ENCODE peak calls at places on chromosomes 16 and 17, in four cellular contexts. C is K562, J is GM12878, P is HepG2. M is an unnamed sample.

GRCh38 chr17:72984145-72984924 is 108.2 kb downstream of the SLC39A11 start:
- DNase-seq in C (no peak), J (no peak), P (no peak), M (no peak)

GRCh38 chr16:53812914-53813313 is 109.0 kb downstream of the FTO start:
- DNase-seq in C (no peak), J (no peak), P (no peak), M (no peak)

GRCh38 chr17:30476726-30477082 is 504 bp upstream of the GOSR1 start:
- DNase-seq in C (peak), J (no peak), P (peak), M (peak)

GRCh38 chr16:23801387-23801786 is 34.4 kb upstream of the PRKCB start:
- DNase-seq in C (peak), J (no peak), P (peak), M (peak)

GRCh38 chr16:80167657-80168056 is 373.1 kb upstream of the DYNLRB2 start:
- DNase-seq in C (no peak), J (no peak), P (no peak), M (no peak)

GRCh38 chr17:34895388-34895787 is 65.9 kb downstream of the CCT6B start:
- DNase-seq in C (no peak), J (no peak), P (no peak), M (no peak)

GRCh38 chr17:29559640-29560039 is 7.2 kb downstream of the ABHD15 start:
- DNase-seq in C (no peak), J (no peak), P (no peak), M (no peak)

GRCh38 chr17:50599606-50600005 is 35.1 kb upstream of the ABCC3 start:
- DNase-seq in C (no peak), J (no peak), P (no peak), M (no peak)

GRCh38 chr17:79667746-79668145 is 56.9 kb upstream of the RBFOX3 start:
- DNase-seq in C (no peak), J (no peak), P (no peak), M (no peak)

GRCh38 chr16:72961115-72961832 is 86.7 kb downstream of the ZFHX3 start:
- DNase-seq in C (peak), J (no peak), P (no peak), M (no peak)

GRCh38 chr16:31713945-31714898 is 159.4 kb upstream of the ZNF267 start:
- DNase-seq in C (peak), J (no peak), P (no peak), M (peak)

GRCh38 chr17:9908649-9909042 is 3.6 kb upstream of the RCVRN start:
- DNase-seq in C (no peak), J (no peak), P (no peak), M (no peak)

GRCh38 chr16:89322381-89323119 is 105.0 kb downstream of the ZNF778 start:
- DNase-seq in C (peak), J (no peak), P (peak), M (peak)

GRCh38 chr17:77438241-77439204 is 297.8 kb downstream of the SEC14L1 start:
- DNase-seq in C (no peak), J (no peak), P (no peak), M (no peak)

GRCh38 chr16:79146-80054 is 1.4 kb downstream of the MPG start:
- DNase-seq in C (no peak), J (no peak), P (no peak), M (no peak)

GRCh38 chr17:18235743-18236256 is 10.4 kb downstream of the LLGL1 start:
- DNase-seq in C (no peak), J (no peak), P (no peak), M (no peak)

GRCh38 chr17:79504181-79504605 is 106.7 kb downstream of the RBFOX3 start:
- DNase-seq in C (no peak), J (no peak), P (no peak), M (no peak)

GRCh38 chr16:15404792-15405191 is 9.2 kb downstream of the MPV17L start:
- DNase-seq in C (no peak), J (no peak), P (no peak), M (no peak)

GRCh38 chr17:50356892-50357510 is 11.1 kb downstream of the XYLT2 start:
- DNase-seq in C (no peak), J (no peak), P (no peak), M (no peak)

GRCh38 chr16:49800876-49801275 is 55.0 kb downstream of the ZNF423 start:
- DNase-seq in C (no peak), J (peak), P (no peak), M (no peak)

GRCh38 chr17:70110443-70110880 is 35.4 kb downstream of the KCNJ16 start:
- DNase-seq in C (no peak), J (no peak), P (no peak), M (no peak)

GRCh38 chr16:84828322-84828721 is 8.5 kb downstream of the CRISPLD2 start:
- DNase-seq in C (no peak), J (no peak), P (no peak), M (no peak)

GRCh38 chr16:22282254-22282892 is 14.8 kb upstream of the POLR3E start:
- DNase-seq in C (peak), J (no peak), P (no peak), M (no peak)

GRCh38 chr16:1176280-1176897 is 23.5 kb downstream of the CACNA1H start:
- DNase-seq in C (no peak), J (no peak), P (no peak), M (no peak)

GRCh38 chr16:88471575-88471974 is 18.5 kb downstream of the ZFPM1 start:
- DNase-seq in C (no peak), J (no peak), P (no peak), M (no peak)

GRCh38 chr16:2686912-2687507 is 4.7 kb downstream of the KCTD5 start:
- DNase-seq in C (peak), J (peak), P (no peak), M (no peak)

GRCh38 chr16:50066482-50067289 is 916 bp downstream of the HEATR3 start:
- DNase-seq in C (no peak), J (no peak), P (no peak), M (no peak)

GRCh38 chr17:65123757-65124675 is 13.2 kb upstream of the RGS9 start:
- DNase-seq in C (no peak), J (no peak), P (no peak), M (no peak)

GRCh38 chr17:9488556-9488955 is 87.1 kb downstream of the STX8 start:
- DNase-seq in C (no peak), J (no peak), P (no peak), M (no peak)

GRCh38 chr17:46758614-46759013 is 59.9 kb downstream of the WNT3 start:
- DNase-seq in C (no peak), J (no peak), P (peak), M (no peak)

GRCh38 chr16:55711959-55712876 is 56.4 kb downstream of the SLC6A2 start:
- DNase-seq in C (peak), J (no peak), P (peak), M (peak)

GRCh38 chr16:29907973-29908372 is 7.7 kb downstream of the ASPHD1 start:
- DNase-seq in C (no peak), J (no peak), P (no peak), M (peak)

GRCh38 chr16:63617990-63618763 is 1503.7 kb downstream of the CDH11 start:
- DNase-seq in C (no peak), J (no peak), P (no peak), M (no peak)

GRCh38 chr17:14838567-14838966 is 426.6 kb downstream of the PMP22 start:
- DNase-seq in C (no peak), J (no peak), P (no peak), M (no peak)

GRCh38 chr17:43536236-43537088 is 9.7 kb downstream of the ETV4 start:
- DNase-seq in C (no peak), J (no peak), P (no peak), M (no peak)

GRCh38 chr17:35895602-35896001 is 15.4 kb upstream of the CCL5 start:
- DNase-seq in C (no peak), J (no peak), P (no peak), M (no peak)

GRCh38 chr17:20084621-20085282 is 75.6 kb downstream of the SPECC1 start:
- DNase-seq in C (no peak), J (no peak), P (no peak), M (no peak)

GRCh38 chr16:49021136-49021535 is 260.5 kb downstream of the CBLN1 start:
- DNase-seq in C (no peak), J (no peak), P (no peak), M (no peak)

GRCh38 chr16:57623251-57624043 is 5.0 kb upstream of the ADGRG1 start:
- DNase-seq in C (peak), J (no peak), P (peak), M (no peak)

GRCh38 chr16:57621521-57622268 is 6.7 kb upstream of the ADGRG1 start:
- DNase-seq in C (no peak), J (no peak), P (no peak), M (no peak)

GRCh38 chr16:57624044-57624688 is 4.3 kb upstream of the ADGRG1 start:
- DNase-seq in C (no peak), J (no peak), P (peak), M (no peak)

GRCh38 chr16:57620316-57621231 is 7.9 kb upstream of the ADGRG1 start:
- DNase-seq in C (no peak), J (no peak), P (no peak), M (no peak)

GRCh38 chr16:57622361-57623250 is 5.8 kb upstream of the ADGRG1 start:
- DNase-seq in C (no peak), J (no peak), P (peak), M (no peak)
- TF ChIP-seq FOXK2 in C (no peak), J (no peak), P (no peak), M (no peak)

DNA sequence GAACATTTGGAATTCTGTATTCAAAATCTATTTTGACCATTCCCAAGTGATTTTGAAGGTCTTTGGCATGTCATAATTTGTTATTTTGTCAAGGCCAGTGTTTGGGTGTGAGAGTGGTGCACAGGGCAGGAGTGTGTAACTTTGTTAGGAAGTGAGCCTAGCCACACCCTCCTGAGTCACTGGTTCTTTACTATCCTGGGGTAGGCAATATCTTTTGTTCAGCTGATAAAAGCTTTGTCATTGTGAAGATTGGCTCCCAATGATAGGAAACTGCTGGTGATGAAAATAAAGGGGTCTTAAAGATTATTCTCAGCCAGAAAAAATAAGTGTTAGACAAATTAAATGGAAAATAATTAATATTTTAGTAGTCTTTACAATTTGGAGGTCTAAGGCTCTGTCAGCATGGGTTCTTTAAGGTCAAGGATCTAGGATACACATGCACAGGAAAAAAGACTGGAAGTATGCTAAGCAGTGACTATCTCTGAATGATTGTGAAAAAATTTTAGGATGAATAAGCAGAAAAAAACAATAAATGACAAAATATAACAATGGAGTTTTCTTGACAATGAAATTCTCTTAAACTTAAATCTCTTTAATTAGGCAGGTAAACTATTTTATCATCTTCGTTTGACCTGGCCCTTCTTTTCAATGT is 5.1 kb downstream of the UBN1 start:
- DNase-seq in C (peak), J (no peak), P (no peak), M (no peak)
- TF ChIP-seq BHLHE40 in C (no peak), J (no peak), P (no peak), M (no peak)

GRCh38 chr17:28518578-28518977 is 12.4 kb downstream of the FOXN1 start:
- DNase-seq in C (no peak), J (no peak), P (no peak), M (no peak)
- TF ChIP-seq FOXK2 in C (no peak), J (no peak), P (no peak), M (no peak)

GRCh38 chr17:57565119-57565635 is 179.9 kb downstream of the CCDC182 start:
- DNase-seq in C (no peak), J (no peak), P (no peak), M (no peak)

GRCh38 chr17:57559634-57560387 is 185.3 kb downstream of the CCDC182 start:
- DNase-seq in C (no peak), J (no peak), P (no peak), M (no peak)

GRCh38 chr17:57561072-57561861 is 183.8 kb downstream of the CCDC182 start:
- DNase-seq in C (no peak), J (no peak), P (peak), M (no peak)

GRCh38 chr17:57563968-57564367 is 181.1 kb downstream of the CCDC182 start:
- DNase-seq in C (no peak), J (no peak), P (no peak), M (no peak)

DNA sequence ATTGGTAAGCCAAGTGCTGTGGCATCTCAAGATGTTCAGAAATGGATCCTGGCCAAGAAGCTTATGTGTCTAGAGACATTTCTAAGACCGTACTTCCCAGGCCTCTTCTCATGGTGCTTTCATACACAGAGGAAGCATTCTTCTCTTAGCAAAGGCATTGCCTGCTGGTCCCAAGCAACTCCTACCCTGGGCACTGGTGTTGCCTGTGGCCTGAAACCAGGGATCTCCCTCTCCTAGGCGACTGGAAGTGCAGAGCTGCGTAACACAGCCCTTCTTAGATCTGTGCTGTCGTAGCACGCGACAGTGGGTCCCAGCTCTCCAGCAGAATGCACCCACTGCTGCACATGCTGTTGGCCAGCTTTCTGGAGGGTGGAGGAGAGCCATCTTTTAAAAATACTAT is 182.9 kb downstream of the CCDC182 start:
- DNase-seq in C (no peak), J (no peak), P (no peak), M (no peak)
- TF ChIP-seq BHLHE40 in C (no peak), J (no peak), P (no peak), M (no peak)

GRCh38 chr17:75344664-75345063 is 55.4 kb upstream of the SLC25A19 start:
- DNase-seq in C (peak), J (no peak), P (no peak), M (no peak)

GRCh38 chr17:75346906-75347305 is 57.7 kb upstream of the SLC25A19 start:
- DNase-seq in C (peak), J (no peak), P (no peak), M (no peak)

GRCh38 chr17:75348386-75349012 is 57.0 kb downstream of the GRB2 start:
- DNase-seq in C (no peak), J (no peak), P (no peak), M (no peak)

GRCh38 chr17:75343007-75343406 is 53.8 kb upstream of the SLC25A19 start:
- DNase-seq in C (no peak), J (no peak), P (no peak), M (no peak)

GRCh38 chr17:75345514-75346167 is 56.4 kb upstream of the SLC25A19 start:
- DNase-seq in C (no peak), J (peak), P (no peak), M (no peak)
- TF ChIP-seq FOXK2 in C (no peak), J (no peak), P (no peak), M (no peak)

DNA sequence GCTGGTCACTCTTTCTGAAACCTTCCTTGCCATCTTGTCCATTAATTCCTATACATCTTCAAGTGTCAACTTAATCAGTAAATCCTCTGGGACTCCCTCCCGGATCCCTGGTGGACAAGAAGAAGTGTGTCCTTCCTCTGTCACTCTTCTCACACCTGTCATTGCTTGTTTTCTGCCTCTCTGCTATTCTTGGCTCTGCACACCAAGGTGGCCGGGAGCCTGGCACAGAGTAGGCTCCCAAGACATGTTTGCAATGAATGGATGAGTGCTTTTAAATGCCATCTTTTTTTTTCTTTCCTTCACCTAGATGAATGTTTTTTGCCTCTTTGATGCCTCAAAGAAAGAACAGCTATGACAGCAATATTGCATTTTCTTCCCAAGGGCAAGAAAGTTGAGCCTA is 58.0 kb upstream of the CLEC18A start:
- DNase-seq in C (no peak), J (no peak), P (no peak), M (no peak)
- TF ChIP-seq BHLHE40 in C (no peak), J (no peak), P (no peak), M (no peak)

GRCh38 chr16:66278604-66279262 is 87.8 kb upstream of the CDH5 start:
- DNase-seq in C (no peak), J (no peak), P (no peak), M (no peak)
- TF ChIP-seq FOXK2 in C (no peak), J (no peak), P (no peak), M (no peak)

M was measured in HEK293T.